ENCODE peak calls at places on chromosomes 13 and 19, in four cellular contexts. One of them, this sample, is unnamed.

GRCh38 chr19:40674291-40674690 is 16.2 kb downstream of the NUMBL start:
- DNase-seq in fibroblast of pulmonary artery: no peak
- DNase-seq in stimulated activated naive B cell treated with anti-CD40 and anti-IgM and Interleukin-4, amounts not matched to agents 10 μg/mL and 1 μg/mL and 100 μg/mL, for 72 hours: no peak
- DNase-seq in ovary: no peak
- DNase-seq in this sample: no peak

GRCh38 chr19:47321582-47321981 is 10.4 kb upstream of the C5AR2 start:
- DNase-seq in fibroblast of pulmonary artery: no peak
- DNase-seq in stimulated activated naive B cell treated with anti-CD40 and anti-IgM and Interleukin-4, amounts not matched to agents 10 μg/mL and 1 μg/mL and 100 μg/mL, for 72 hours: no peak
- DNase-seq in ovary: no peak
- DNase-seq in this sample: no peak

GRCh38 chr19:58395220-58395978 is at the start of gene RNF225:
- DNase-seq in fibroblast of pulmonary artery: no peak
- DNase-seq in stimulated activated naive B cell treated with anti-CD40 and anti-IgM and Interleukin-4, amounts not matched to agents 10 μg/mL and 1 μg/mL and 100 μg/mL, for 72 hours: no peak
- DNase-seq in ovary: no peak
- DNase-seq in this sample: no peak

GRCh38 chr13:100987993-100988392 is 313.4 kb upstream of the TMTC4 start:
- DNase-seq in fibroblast of pulmonary artery: peak; percentile 18
- DNase-seq in stimulated activated naive B cell treated with anti-CD40 and anti-IgM and Interleukin-4, amounts not matched to agents 10 μg/mL and 1 μg/mL and 100 μg/mL, for 72 hours: no peak
- DNase-seq in ovary: no peak
- DNase-seq in this sample: peak; percentile 11

GRCh38 chr19:17450264-17451075 is 2.0 kb upstream of the TMEM221 start:
- DNase-seq in fibroblast of pulmonary artery: no peak
- DNase-seq in stimulated activated naive B cell treated with anti-CD40 and anti-IgM and Interleukin-4, amounts not matched to agents 10 μg/mL and 1 μg/mL and 100 μg/mL, for 72 hours: peak; percentile 20
- DNase-seq in ovary: no peak
- DNase-seq in this sample: no peak

GRCh38 chr19:55486971-55487883 is 1.0 kb upstream of the SSC5D start:
- DNase-seq in fibroblast of pulmonary artery: peak; percentile 93
- DNase-seq in stimulated activated naive B cell treated with anti-CD40 and anti-IgM and Interleukin-4, amounts not matched to agents 10 μg/mL and 1 μg/mL and 100 μg/mL, for 72 hours: no peak
- DNase-seq in ovary: peak; percentile 87
- DNase-seq in this sample: peak; percentile 92

GRCh38 chr19:18060472-18060871 is 26.3 kb downstream of the IL12RB1 start:
- DNase-seq in fibroblast of pulmonary artery: no peak
- DNase-seq in stimulated activated naive B cell treated with anti-CD40 and anti-IgM and Interleukin-4, amounts not matched to agents 10 μg/mL and 1 μg/mL and 100 μg/mL, for 72 hours: no peak
- DNase-seq in ovary: no peak
- DNase-seq in this sample: no peak

GRCh38 chr19:2624537-2625091 is 77.9 kb downstream of the GNG7 start:
- DNase-seq in fibroblast of pulmonary artery: no peak
- DNase-seq in stimulated activated naive B cell treated with anti-CD40 and anti-IgM and Interleukin-4, amounts not matched to agents 10 μg/mL and 1 μg/mL and 100 μg/mL, for 72 hours: no peak
- DNase-seq in ovary: no peak
- DNase-seq in this sample: no peak

GRCh38 chr19:16139752-16140151 is 3.7 kb upstream of the HSH2D start:
- DNase-seq in fibroblast of pulmonary artery: no peak
- DNase-seq in stimulated activated naive B cell treated with anti-CD40 and anti-IgM and Interleukin-4, amounts not matched to agents 10 μg/mL and 1 μg/mL and 100 μg/mL, for 72 hours: peak; percentile 61
- DNase-seq in ovary: no peak
- DNase-seq in this sample: no peak

GRCh38 chr19:49403404-49404187 is 15.5 kb downstream of the KASH5 start:
- DNase-seq in fibroblast of pulmonary artery: no peak
- DNase-seq in stimulated activated naive B cell treated with anti-CD40 and anti-IgM and Interleukin-4, amounts not matched to agents 10 μg/mL and 1 μg/mL and 100 μg/mL, for 72 hours: peak; percentile 46
- DNase-seq in ovary: no peak
- DNase-seq in this sample: no peak

GRCh38 chr13:88754141-88754540 is 1083.0 kb downstream of the SLITRK5 start:
- DNase-seq in fibroblast of pulmonary artery: no peak
- DNase-seq in stimulated activated naive B cell treated with anti-CD40 and anti-IgM and Interleukin-4, amounts not matched to agents 10 μg/mL and 1 μg/mL and 100 μg/mL, for 72 hours: no peak
- DNase-seq in ovary: no peak
- DNase-seq in this sample: no peak

GRCh38 chr13:38167164-38167822 is 182.4 kb upstream of the UFM1 start:
- DNase-seq in fibroblast of pulmonary artery: no peak
- DNase-seq in stimulated activated naive B cell treated with anti-CD40 and anti-IgM and Interleukin-4, amounts not matched to agents 10 μg/mL and 1 μg/mL and 100 μg/mL, for 72 hours: no peak
- DNase-seq in ovary: no peak
- DNase-seq in this sample: no peak

GRCh38 chr13:102900193-102900608 is 54.4 kb downstream of the ERCC5 start:
- DNase-seq in fibroblast of pulmonary artery: no peak
- DNase-seq in stimulated activated naive B cell treated with anti-CD40 and anti-IgM and Interleukin-4, amounts not matched to agents 10 μg/mL and 1 μg/mL and 100 μg/mL, for 72 hours: no peak
- DNase-seq in ovary: no peak
- DNase-seq in this sample: no peak

GRCh38 chr19:15829277-15829770 is 13.9 kb upstream of the OR10H1 start:
- DNase-seq in fibroblast of pulmonary artery: no peak
- DNase-seq in stimulated activated naive B cell treated with anti-CD40 and anti-IgM and Interleukin-4, amounts not matched to agents 10 μg/mL and 1 μg/mL and 100 μg/mL, for 72 hours: no peak
- DNase-seq in ovary: no peak
- DNase-seq in this sample: no peak

GRCh38 chr19:46898731-46899130 is 37.9 kb downstream of the ARHGAP35 start:
- DNase-seq in fibroblast of pulmonary artery: peak; percentile 61
- DNase-seq in stimulated activated naive B cell treated with anti-CD40 and anti-IgM and Interleukin-4, amounts not matched to agents 10 μg/mL and 1 μg/mL and 100 μg/mL, for 72 hours: no peak
- DNase-seq in ovary: no peak
- DNase-seq in this sample: peak; percentile 60

GRCh38 chr13:85520445-85520844 is 278.8 kb downstream of the SLITRK6 start:
- DNase-seq in fibroblast of pulmonary artery: peak; percentile 68
- DNase-seq in stimulated activated naive B cell treated with anti-CD40 and anti-IgM and Interleukin-4, amounts not matched to agents 10 μg/mL and 1 μg/mL and 100 μg/mL, for 72 hours: no peak
- DNase-seq in ovary: no peak
- DNase-seq in this sample: no peak

GRCh38 chr19:17754634-17755532 is 3.6 kb downstream of the FCHO1 start:
- DNase-seq in fibroblast of pulmonary artery: no peak
- DNase-seq in stimulated activated naive B cell treated with anti-CD40 and anti-IgM and Interleukin-4, amounts not matched to agents 10 μg/mL and 1 μg/mL and 100 μg/mL, for 72 hours: peak; percentile 83
- DNase-seq in ovary: no peak
- DNase-seq in this sample: no peak

GRCh38 chr13:30846311-30846710 is 59.8 kb upstream of the MEDAG start:
- DNase-seq in fibroblast of pulmonary artery: peak; percentile 78
- DNase-seq in stimulated activated naive B cell treated with anti-CD40 and anti-IgM and Interleukin-4, amounts not matched to agents 10 μg/mL and 1 μg/mL and 100 μg/mL, for 72 hours: no peak
- DNase-seq in ovary: no peak
- DNase-seq in this sample: peak; percentile 48

GRCh38 chr13:47258384-47258783 is 361.5 kb upstream of the HTR2A start:
- DNase-seq in fibroblast of pulmonary artery: no peak
- DNase-seq in stimulated activated naive B cell treated with anti-CD40 and anti-IgM and Interleukin-4, amounts not matched to agents 10 μg/mL and 1 μg/mL and 100 μg/mL, for 72 hours: no peak
- DNase-seq in ovary: no peak
- DNase-seq in this sample: no peak

GRCh38 chr19:53037101-53038097 is 7.1 kb upstream of the ERVV-2 start:
- DNase-seq in fibroblast of pulmonary artery: peak; percentile 59
- DNase-seq in stimulated activated naive B cell treated with anti-CD40 and anti-IgM and Interleukin-4, amounts not matched to agents 10 μg/mL and 1 μg/mL and 100 μg/mL, for 72 hours: no peak
- DNase-seq in ovary: no peak
- DNase-seq in this sample: peak; percentile 76

GRCh38 chr13:106530209-106530906 is 5.1 kb downstream of the EFNB2 start:
- DNase-seq in fibroblast of pulmonary artery: no peak
- DNase-seq in stimulated activated naive B cell treated with anti-CD40 and anti-IgM and Interleukin-4, amounts not matched to agents 10 μg/mL and 1 μg/mL and 100 μg/mL, for 72 hours: no peak
- DNase-seq in ovary: no peak
- DNase-seq in this sample: no peak

GRCh38 chr19:35757231-35757748 is 461 bp upstream of the HSPB6 start:
- DNase-seq in fibroblast of pulmonary artery: peak; percentile 95
- DNase-seq in stimulated activated naive B cell treated with anti-CD40 and anti-IgM and Interleukin-4, amounts not matched to agents 10 μg/mL and 1 μg/mL and 100 μg/mL, for 72 hours: no peak
- DNase-seq in ovary: peak; percentile 98
- DNase-seq in this sample: peak; percentile 68

This sample was measured in GM03348.